ENCODE peak calls at places on chromosomes 16 and 17, in four cellular contexts. M is adrenal gland; D is left ventricle myocardium inferior; S is CD8-positive, alpha-beta memory T cell. Z is an unnamed sample.

GRCh38 chr17:18877104-18877503 is 19.2 kb downstream of the PRPSAP2 start:
- DNase-seq in S (no peak), M (no peak), D (no peak), Z (no peak)

GRCh38 chr16:85552980-85553435 is 60.1 kb upstream of the GSE1 start:
- DNase-seq in S (no peak), M (no peak), D (no peak), Z (no peak)

GRCh38 chr16:88673685-88674398 is 11.0 kb upstream of the MVD start:
- DNase-seq in M (no peak), D (peak; percentile 61), S (no peak), Z (no peak)

GRCh38 chr17:37246085-37246484 is 129.7 kb upstream of the C17orf78 start:
- DNase-seq in D (no peak), S (no peak), M (no peak), Z (no peak)

GRCh38 chr17:62819511-62820221 is 11.6 kb upstream of the MARCHF10 start:
- DNase-seq in S (no peak), D (peak; percentile 31), M (peak; percentile 51), Z (peak; percentile 63)

GRCh38 chr16:47636501-47637090 is 175.5 kb downstream of the PHKB start:
- DNase-seq in S (no peak), D (no peak), M (no peak), Z (no peak)

GRCh38 chr16:87740909-87741424 is 24.8 kb downstream of the KLHDC4 start:
- DNase-seq in D (peak; percentile 50), M (no peak), S (no peak), Z (no peak)

GRCh38 chr16:59432934-59433333 is 698.8 kb upstream of the GOT2 start:
- DNase-seq in M (no peak), S (no peak), D (no peak), Z (no peak)

GRCh38 chr16:70421473-70422311 is 17.2 kb downstream of the ST3GAL2 start:
- DNase-seq in S (no peak), M (no peak), D (no peak), Z (no peak)

GRCh38 chr17:82082456-82082855 is 15.6 kb downstream of the FASN start:
- DNase-seq in D (no peak), M (no peak), S (no peak), Z (no peak)

GRCh38 chr17:67248291-67248690 is 3.3 kb upstream of the HELZ start:
- DNase-seq in D (no peak), S (no peak), M (no peak), Z (no peak)

GRCh38 chr17:29927546-29927945 is 2.5 kb downstream of the SSH2 start:
- DNase-seq in M (no peak), D (no peak), S (no peak), Z (no peak)

GRCh38 chr16:74867281-74867849 is 92.7 kb upstream of the FA2H start:
- DNase-seq in S (no peak), M (no peak), D (no peak), Z (no peak)

GRCh38 chr16:1037023-1037933 is 35.3 kb upstream of the SSTR5 start:
- DNase-seq in D (no peak), M (peak; percentile 43), S (no peak), Z (no peak)

GRCh38 chr16:9793623-9794022 is 388.6 kb downstream of the GRIN2A start:
- DNase-seq in S (no peak), M (no peak), D (no peak), Z (no peak)

GRCh38 chr17:38922538-38923291 is 2.7 kb upstream of the LASP1NB start:
- DNase-seq in M (peak; percentile 84), D (no peak), S (no peak), Z (peak; percentile 73)
- H3K27ac ChIP-seq in M (no peak overlapping the region), D (peak overlapping the region; percentile 82), S (no peak overlapping the region), Z (peak overlapping the region; percentile 78)

DNA sequence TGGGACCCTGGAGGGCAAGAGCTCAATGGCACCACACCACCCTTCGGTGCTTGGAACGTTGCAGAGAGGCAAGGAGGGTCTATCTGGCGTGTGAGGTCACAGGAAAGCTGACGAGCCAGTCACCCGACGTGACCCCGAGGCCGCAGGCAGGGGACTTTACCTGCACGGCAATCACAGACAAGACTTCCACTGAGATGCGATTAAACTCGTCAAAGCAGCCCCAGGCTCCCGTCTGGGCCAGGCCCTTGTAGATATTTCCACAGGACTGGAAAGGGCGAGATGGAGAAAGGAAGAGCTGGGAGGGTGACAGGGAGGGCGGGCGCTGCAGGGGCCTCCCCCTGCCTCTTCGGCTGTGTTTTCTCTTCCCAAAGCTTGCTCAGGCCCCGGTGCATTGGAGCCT is 78.3 kb downstream of the DNAH17 start:
- DNase-seq in M (no peak), D (no peak), S (no peak), Z (no peak)
- H3K27ac ChIP-seq in M (no peak overlapping the region), D (no peak overlapping the region), S (no peak overlapping the region), Z (no peak overlapping the region)

DNA sequence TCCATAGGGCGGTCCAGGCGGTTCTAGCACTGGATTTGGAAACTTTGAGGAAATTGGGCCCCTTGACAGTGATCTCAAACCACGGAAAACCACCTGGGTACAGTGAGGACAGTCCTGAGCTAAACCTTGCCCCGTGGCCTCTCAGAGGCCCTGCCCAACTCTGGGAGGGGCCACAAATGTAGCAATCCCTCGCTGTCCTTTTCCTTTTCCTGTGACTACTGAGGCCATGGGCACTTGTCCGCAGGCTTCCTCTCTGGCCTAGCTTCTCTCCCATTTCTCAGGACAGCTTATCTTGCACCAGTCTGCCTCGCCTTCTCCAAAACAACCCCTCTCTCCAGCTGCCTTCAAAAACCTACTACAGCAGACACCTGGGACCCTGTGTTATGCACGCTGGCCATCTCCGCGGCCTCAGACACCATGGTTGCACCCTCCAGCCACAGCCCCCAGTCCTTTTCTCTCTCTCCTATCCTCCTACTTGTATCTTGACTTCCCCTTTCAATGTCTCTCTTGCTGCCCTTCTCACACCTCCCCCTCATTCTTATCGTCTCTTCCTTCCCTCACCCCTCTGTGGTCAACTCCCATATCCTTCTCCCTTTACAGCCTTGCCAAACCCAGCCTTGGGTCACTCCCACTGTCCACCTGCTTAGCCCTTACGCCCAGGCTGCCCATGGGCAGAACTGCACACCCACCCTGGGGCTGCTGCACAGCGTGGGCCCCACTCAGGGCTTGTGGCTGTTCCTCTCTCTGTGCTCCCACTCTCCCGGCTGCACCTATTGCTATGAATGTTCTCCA is 7.6 kb downstream of the SCPEP1 start:
- DNase-seq in M (no peak), D (no peak), S (no peak), Z (no peak)
- H3K27ac ChIP-seq in M (no peak overlapping the region), D (no peak overlapping the region), S (peak overlapping the region; percentile 43), Z (no peak overlapping the region)

GRCh38 chr17:43170766-43171681 is at the start of gene NBR1:
- DNase-seq in S (peak; percentile 96), M (peak; percentile 97), D (peak; percentile 94), Z (peak; percentile 97)

GRCh38 chr17:43176119-43176570 is 5.1 kb downstream of the NBR1 start:
- DNase-seq in D (no peak), M (no peak), S (no peak), Z (no peak)

GRCh38 chr17:43171761-43172487 is 910 bp downstream of the NBR1 start:
- DNase-seq in S (no peak), D (no peak), M (peak; percentile 74), Z (no peak)

GRCh38 chr17:43170140-43170765 is 761 bp upstream of the NBR1 start:
- DNase-seq in S (peak; percentile 91), D (peak; percentile 86), M (peak; percentile 96), Z (peak; percentile 91)

DNA sequence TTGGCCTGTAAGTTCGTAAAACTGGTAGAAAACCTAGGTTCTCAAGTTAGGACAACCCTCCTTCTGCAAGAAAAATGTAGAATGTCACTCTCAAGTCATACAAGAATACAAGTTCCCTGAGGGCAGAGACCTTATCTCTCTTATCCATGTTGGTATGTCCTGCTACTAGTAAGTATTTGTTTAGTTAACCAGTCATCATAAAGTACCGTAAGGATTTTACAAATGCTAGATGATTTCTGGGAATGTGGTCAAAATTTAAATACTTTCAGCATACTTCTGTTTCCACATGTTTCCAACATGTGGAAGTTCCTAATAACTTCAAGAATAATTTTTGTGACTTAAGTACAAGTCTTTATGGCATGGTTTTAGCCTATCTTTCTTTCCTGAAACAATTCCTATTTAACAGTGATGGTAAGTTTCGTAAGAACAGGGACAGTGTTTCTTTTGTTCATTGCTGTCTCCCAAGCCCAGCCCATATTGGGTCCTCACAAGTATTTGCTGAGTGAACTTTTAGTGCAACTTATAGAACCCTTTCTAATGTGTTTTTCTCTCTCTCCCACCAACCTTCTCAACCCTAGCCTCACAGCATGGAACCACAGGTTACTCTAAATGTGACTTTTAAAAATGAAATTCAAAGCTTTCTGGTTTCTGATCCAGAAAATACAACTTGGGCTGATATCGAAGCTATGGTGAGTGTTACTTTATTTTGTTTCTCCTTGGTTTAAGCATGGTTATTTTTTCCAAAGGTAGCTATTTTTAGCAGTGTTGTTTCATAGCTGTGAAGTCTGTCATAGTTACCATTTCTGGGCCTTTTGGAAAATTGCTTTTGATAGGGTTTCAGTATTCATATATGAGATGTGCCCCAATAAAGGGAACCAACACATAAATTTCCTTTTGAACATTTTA is 4.5 kb downstream of the NBR1 start:
- DNase-seq in M (no peak), S (no peak), D (no peak), Z (no peak)
- H3K27ac ChIP-seq in M (no peak overlapping the region), S (no peak overlapping the region), D (peak overlapping the region; percentile 33), Z (peak overlapping the region; percentile 30)

GRCh38 chr17:2364132-2365116 is 27.1 kb downstream of the SGSM2 start:
- DNase-seq in S (no peak), D (peak; percentile 70), M (no peak), Z (no peak)
- H3K27ac ChIP-seq in S (no peak overlapping the region), D (peak overlapping the region; percentile 67), M (no peak overlapping the region), Z (no peak overlapping the region)

GRCh38 chr17:44191941-44192496 is 5.2 kb downstream of the TMUB2 start:
- DNase-seq in M (no peak), S (no peak), D (no peak), Z (no peak)
- H3K27ac ChIP-seq in M (no peak overlapping the region), S (no peak overlapping the region), D (no peak overlapping the region), Z (peak overlapping the region; percentile 36)

GRCh38 chr16:15509593-15510520 is 75.5 kb downstream of the BMERB1 start:
- DNase-seq in D (no peak), S (peak; percentile 6), M (no peak), Z (no peak)

GRCh38 chr16:15507299-15507958 is 73.0 kb downstream of the BMERB1 start:
- DNase-seq in M (no peak), D (no peak), S (no peak), Z (no peak)

GRCh38 chr16:15510992-15511391 is 76.6 kb downstream of the BMERB1 start:
- DNase-seq in S (no peak), M (no peak), D (no peak), Z (no peak)

GRCh38 chr16:15507959-15508336 is 73.6 kb downstream of the BMERB1 start:
- DNase-seq in M (no peak), S (no peak), D (no peak), Z (no peak)

GRCh38 chr16:15509051-15509592 is 74.7 kb downstream of the BMERB1 start:
- DNase-seq in S (peak; percentile 11), M (no peak), D (no peak), Z (no peak)
- H3K27ac ChIP-seq in S (no peak overlapping the region), M (no peak overlapping the region), D (no peak overlapping the region), Z (no peak overlapping the region)